ENCODE peak calls at places on chromosomes 3 and 15, in eight cellular contexts. Z, A, I, P, Q, V, H and X are unnamed samples. For H3K4me1 and H3K9me3, the result is how much of the 10 kb centered on the place peaks cover.

GRCh38 chr3:147760998-147761397 is 351.8 kb downstream of the ZIC1 start:
- DNase-seq in Z (no peak), A (no peak), I (no peak), P (no peak), Q (no peak), V (no peak), H (no peak), X (no peak)

GRCh38 chr3:155387571-155387970 is 94.1 kb upstream of the STRIT1 start:
- DNase-seq in Z (no peak), A (no peak), I (no peak), P (no peak), Q (no peak), V (no peak), H (no peak), X (no peak)

GRCh38 chr15:82571722-82572222 is 31.5 kb upstream of the RPS17 start:
- DNase-seq in Z (peak), A (no peak), I (peak), P (no peak), Q (no peak), V (peak), H (no peak), X (no peak)

GRCh38 chr3:148309390-148310035 is 388.2 kb upstream of the AGTR1 start:
- DNase-seq in Z (no peak), A (peak), I (peak), P (no peak), Q (no peak), V (no peak), H (peak), X (peak)

GRCh38 chr15:100002091-100002620 is 268.9 kb upstream of the LYSMD4 start:
- DNase-seq in Z (no peak), A (no peak), I (no peak), P (no peak), Q (peak), V (no peak), H (no peak), X (no peak)

GRCh38 chr3:114624047-114624445 is 330.2 kb downstream of the TIGIT start:
- DNase-seq in Z (peak), A (peak), I (no peak), P (no peak), Q (no peak), V (no peak), H (no peak), X (no peak)

GRCh38 chr15:66954601-66955000 is 110.8 kb upstream of the SMAD3 start:
- DNase-seq in Z (no peak), A (no peak), I (no peak), P (no peak), Q (no peak), V (no peak), H (no peak), X (no peak)

GRCh38 chr3:52502001-52502400 is 6.9 kb downstream of the STAB1 start:
- DNase-seq in Z (no peak), A (no peak), I (no peak), P (no peak), Q (no peak), V (no peak), H (no peak), X (no peak)

GRCh38 chr3:188507244-188507720 is 353.3 kb downstream of the LPP start:
- DNase-seq in Z (no peak), A (peak), I (no peak), P (no peak), Q (no peak), V (no peak), H (no peak), X (no peak)

GRCh38 chr3:59857589-59858346 is 807.9 kb upstream of the CFAP20DC start:
- DNase-seq in Z (peak), A (peak), I (peak), P (peak), Q (peak), V (peak), H (peak), X (peak)

GRCh38 chr3:94525039-94525438 is 462.2 kb downstream of the NSUN3 start:
- DNase-seq in Z (no peak), A (no peak), I (no peak), P (no peak), Q (no peak), V (no peak), H (no peak), X (no peak)

GRCh38 chr15:46589088-46589487 is 954.3 kb downstream of the SQOR start:
- DNase-seq in Z (no peak), A (no peak), I (no peak), P (no peak), Q (no peak), V (no peak), H (no peak), X (no peak)

GRCh38 chr3:34056951-34057390 is 258.5 kb downstream of the PDCD6IP start:
- DNase-seq in Z (no peak), A (no peak), I (no peak), P (peak), Q (no peak), V (no peak), H (no peak), X (no peak)
- TF ChIP-seq POLR2AphosphoS5 in Z (no peak), A (no peak), I (no peak), P (no peak), Q (no peak), V (no peak), H (no peak), X (no peak)

GRCh38 chr15:64095431-64095794 is 369 bp upstream of the SNX1 start:
- DNase-seq in Z (no peak), A (no peak), I (no peak), P (no peak), Q (no peak), V (no peak), H (no peak), X (no peak)
- H3K4me1 ChIP-seq in Z (half or more), A (under half), I (under half), P (under half), Q (under half), V (under half), H (under half), X (under half)

GRCh38 chr3:502486-502885 is 305.9 kb downstream of the CHL1 start:
- DNase-seq in Z (no peak), A (no peak), I (no peak), P (no peak), Q (no peak), V (no peak), H (no peak), X (no peak)
- H3K9me3 ChIP-seq in Z (under half), A (under half), I (under half), P (under half), Q (under half), V (under half), H (under half), X (under half)

GRCh38 chr3:196192036-196193001 is 18.9 kb downstream of the ZDHHC19 start:
- DNase-seq in Z (no peak), A (no peak), I (peak), P (peak), Q (no peak), V (peak), H (no peak), X (no peak)
- TF ChIP-seq POLR2AphosphoS5 in Z (no peak), A (no peak), I (no peak), P (peak), Q (peak), V (no peak), H (no peak), X (no peak)